ENCODE peak calls at places on chromosome 9, in nine cellular contexts. I, B, Y, H, L, W, K, F and V are unnamed samples.

GRCh38 chr9:112351184-112351583 is 17.8 kb upstream of the PTBP3 start:
- DNase-seq in I (no peak), B (no peak), Y (no peak), H (no peak), L (no peak), W (no peak), K (no peak), F (no peak), V (no peak)

GRCh38 chr9:124214596-124215550 is 42.9 kb upstream of the NEK6 start:
- DNase-seq in I (no peak), B (no peak), Y (no peak), H (no peak), L (no peak), W (no peak), K (no peak), F (no peak), V (no peak)

GRCh38 chr9:35940474-35941467 is 17.2 kb downstream of the OR2S2 start:
- DNase-seq in I (no peak), B (peak; percentile 74), Y (peak; percentile 51), H (no peak), L (no peak), W (no peak), K (no peak), F (no peak), V (peak; percentile 24)

GRCh38 chr9:12719431-12719830 is 26.2 kb downstream of the TYRP1 start:
- DNase-seq in I (no peak), B (peak; percentile 60), Y (peak; percentile 42), H (no peak), L (peak; percentile 4), W (no peak), K (peak; percentile 57), F (no peak), V (no peak)

GRCh38 chr9:133119039-133119438 is 2.0 kb downstream of the RALGDS start:
- DNase-seq in I (no peak), B (no peak), Y (peak; percentile 22), H (no peak), L (no peak), W (no peak), K (no peak), F (no peak), V (no peak)

GRCh38 chr9:108386859-108387384 is 468.9 kb downstream of the ACTL7B start:
- DNase-seq in I (no peak), B (no peak), Y (peak; percentile 87), H (no peak), L (no peak), W (no peak), K (peak; percentile 43), F (no peak), V (no peak)

GRCh38 chr9:128899566-128900322 is 17.8 kb downstream of the LRRC8A start:
- DNase-seq in I (peak; percentile 49), B (peak; percentile 92), Y (peak; percentile 49), H (no peak), L (no peak), W (no peak), K (peak; percentile 33), F (peak; percentile 21), V (peak; percentile 35)

GRCh38 chr9:38287420-38287985 is 105.0 kb upstream of the ALDH1B1 start:
- DNase-seq in I (no peak), B (no peak), Y (no peak), H (no peak), L (no peak), W (peak; percentile 36), K (no peak), F (no peak), V (no peak)

GRCh38 chr9:21027295-21027694 is 4.1 kb downstream of the HACD4 start:
- DNase-seq in I (no peak), B (no peak), Y (peak; percentile 70), H (no peak), L (no peak), W (no peak), K (peak; percentile 57), F (no peak), V (no peak)

GRCh38 chr9:90047828-90048227 is 443.0 kb downstream of the GADD45G start:
- DNase-seq in I (no peak), B (no peak), Y (no peak), H (no peak), L (no peak), W (no peak), K (no peak), F (no peak), V (no peak)